ENCODE peak calls at places on chromosomes 6 and 20, in four cellular contexts. G is T1000, V is breast epithelium, K is IMR-90. J is an unnamed sample.

GRCh38 chr6:147058786-147059434 is 145.3 kb upstream of the STXBP5 start:
- DNase-seq in G (no peak), V (no peak), K (peak; percentile 6), J (no peak)

GRCh38 chr6:112434896-112435295 is 87.8 kb downstream of the RFPL4B start:
- DNase-seq in G (no peak), V (no peak), K (no peak), J (no peak)

GRCh38 chr20:6769953-6770831 is 2.7 kb downstream of the BMP2 start:
- DNase-seq in G (peak; percentile 44), V (no peak), K (no peak), J (peak; percentile 75)

GRCh38 chr6:55869731-55870130 is 5.7 kb downstream of the BMP5 start:
- DNase-seq in G (no peak), V (no peak), K (no peak), J (no peak)

GRCh38 chr6:73503027-73503772 is 17.6 kb downstream of the EEF1A1 start:
- DNase-seq in G (no peak), V (no peak), K (no peak), J (no peak)

GRCh38 chr6:223763-224162 is 68.5 kb upstream of the DUSP22 start:
- DNase-seq in G (no peak), V (no peak), K (peak; percentile 86), J (no peak)

GRCh38 chr6:1388927-1389790 is at the start of gene FOXF2:
- DNase-seq in G (no peak), V (no peak), K (no peak), J (no peak)

GRCh38 chr6:133632206-133632605 is 256.7 kb upstream of the TCF21 start:
- DNase-seq in G (no peak), V (no peak), K (peak; percentile 71), J (no peak)

GRCh38 chr20:60512436-60512835 is 554.2 kb downstream of the CDH26 start:
- DNase-seq in G (no peak), V (no peak), K (peak; percentile 63), J (no peak)

GRCh38 chr6:7728855-7729590 is 3.1 kb downstream of the BMP6 start:
- DNase-seq in G (no peak), V (no peak), K (no peak), J (no peak)

GRCh38 chr20:10634683-10635411 is 39.0 kb downstream of the JAG1 start:
- DNase-seq in G (peak; percentile 46), V (no peak), K (peak; percentile 92), J (peak; percentile 70)

GRCh38 chr6:151445482-151445881 is 6.4 kb downstream of the RMND1 start:
- DNase-seq in G (no peak), V (no peak), K (peak; percentile 95), J (no peak)

GRCh38 chr6:21595951-21596378 is 2.4 kb downstream of the SOX4 start:
- DNase-seq in G (no peak), V (no peak), K (no peak), J (no peak)

J was measured in tibial artery.